ENCODE peak calls at places on chromosome 2, in ten cellular contexts. One of them, this sample, is unnamed.

GRCh38 chr2:111032721-111033532 is 87.8 kb upstream of the BCL2L11 start:
- DNase-seq in left lung: no peak
- DNase-seq in astrocyte of the spinal cord: no peak
- DNase-seq in WTC11: no peak
- DNase-seq in OCI-LY7: no peak
- DNase-seq in neural crest cell: no peak
- DNase-seq in HL-60: no peak
- DNase-seq in brain microvascular endothelial cell: no peak
- DNase-seq in coronary artery: peak; percentile 26
- DNase-seq in PC-9: peak; percentile 88
- DNase-seq in this sample: peak; percentile 40

GRCh38 chr2:171210864-171211431 is 50.3 kb upstream of the TLK1 start:
- DNase-seq in left lung: no peak
- DNase-seq in astrocyte of the spinal cord: no peak
- DNase-seq in WTC11: no peak
- DNase-seq in OCI-LY7: peak; percentile 80
- DNase-seq in neural crest cell: no peak
- DNase-seq in HL-60: no peak
- DNase-seq in brain microvascular endothelial cell: no peak
- DNase-seq in coronary artery: no peak
- DNase-seq in PC-9: no peak
- DNase-seq in this sample: no peak

GRCh38 chr2:233354971-233355574 is 779 bp downstream of the DGKD start:
- DNase-seq in left lung: peak; percentile 43
- DNase-seq in astrocyte of the spinal cord: peak; percentile 14
- DNase-seq in WTC11: peak; percentile 28
- DNase-seq in OCI-LY7: peak; percentile 53
- DNase-seq in neural crest cell: no peak
- DNase-seq in HL-60: no peak
- DNase-seq in brain microvascular endothelial cell: no peak
- DNase-seq in coronary artery: no peak
- DNase-seq in PC-9: no peak
- DNase-seq in this sample: no peak

GRCh38 chr2:54590216-54590961 is 133.1 kb upstream of the EML6 start:
- DNase-seq in left lung: no peak
- DNase-seq in astrocyte of the spinal cord: no peak
- DNase-seq in WTC11: no peak
- DNase-seq in OCI-LY7: no peak
- DNase-seq in neural crest cell: no peak
- DNase-seq in HL-60: no peak
- DNase-seq in brain microvascular endothelial cell: no peak
- DNase-seq in coronary artery: no peak
- DNase-seq in PC-9: no peak
- DNase-seq in this sample: no peak

GRCh38 chr2:8628870-8629209 is 53.0 kb upstream of the ID2 start:
- DNase-seq in left lung: peak; percentile 19
- DNase-seq in astrocyte of the spinal cord: no peak
- DNase-seq in WTC11: no peak
- DNase-seq in OCI-LY7: peak; percentile 74
- DNase-seq in neural crest cell: no peak
- DNase-seq in HL-60: no peak
- DNase-seq in brain microvascular endothelial cell: no peak
- DNase-seq in coronary artery: no peak
- DNase-seq in PC-9: no peak
- DNase-seq in this sample: no peak

GRCh38 chr2:88451647-88452150 is 794 bp downstream of the FOXI3 start:
- DNase-seq in left lung: no peak
- DNase-seq in astrocyte of the spinal cord: no peak
- DNase-seq in WTC11: peak; percentile 47
- DNase-seq in OCI-LY7: no peak
- DNase-seq in neural crest cell: peak; percentile 20
- DNase-seq in HL-60: no peak
- DNase-seq in brain microvascular endothelial cell: no peak
- DNase-seq in coronary artery: no peak
- DNase-seq in PC-9: no peak
- DNase-seq in this sample: no peak

GRCh38 chr2:31138037-31138962 is at the start of gene GALNT14:
- DNase-seq in left lung: peak; percentile 62
- DNase-seq in astrocyte of the spinal cord: peak; percentile 9
- DNase-seq in WTC11: peak; percentile 74
- DNase-seq in OCI-LY7: peak; percentile 87
- DNase-seq in neural crest cell: peak; percentile 55
- DNase-seq in HL-60: peak; percentile 47
- DNase-seq in brain microvascular endothelial cell: peak; percentile 16
- DNase-seq in coronary artery: no peak
- DNase-seq in PC-9: peak; percentile 64
- DNase-seq in this sample: peak; percentile 74

GRCh38 chr2:41947701-41948396 is 100.0 kb upstream of the PKDCC start:
- DNase-seq in left lung: no peak
- DNase-seq in astrocyte of the spinal cord: no peak
- DNase-seq in WTC11: no peak
- DNase-seq in OCI-LY7: no peak
- DNase-seq in neural crest cell: no peak
- DNase-seq in HL-60: no peak
- DNase-seq in brain microvascular endothelial cell: no peak
- DNase-seq in coronary artery: no peak
- DNase-seq in PC-9: no peak
- DNase-seq in this sample: no peak

GRCh38 chr2:23564618-23564967 is 179.6 kb downstream of the KLHL29 start:
- DNase-seq in left lung: no peak
- DNase-seq in astrocyte of the spinal cord: peak; percentile 43
- DNase-seq in WTC11: no peak
- DNase-seq in OCI-LY7: no peak
- DNase-seq in neural crest cell: no peak
- DNase-seq in HL-60: no peak
- DNase-seq in brain microvascular endothelial cell: no peak
- DNase-seq in coronary artery: no peak
- DNase-seq in PC-9: no peak
- DNase-seq in this sample: no peak

GRCh38 chr2:23562143-23562542 is 177.2 kb downstream of the KLHL29 start:
- DNase-seq in left lung: no peak
- DNase-seq in astrocyte of the spinal cord: no peak
- DNase-seq in WTC11: no peak
- DNase-seq in OCI-LY7: no peak
- DNase-seq in neural crest cell: no peak
- DNase-seq in HL-60: no peak
- DNase-seq in brain microvascular endothelial cell: no peak
- DNase-seq in coronary artery: no peak
- DNase-seq in PC-9: no peak
- DNase-seq in this sample: no peak

GRCh38 chr2:23563151-23563550 is 178.2 kb downstream of the KLHL29 start:
- DNase-seq in left lung: no peak
- DNase-seq in astrocyte of the spinal cord: no peak
- DNase-seq in WTC11: no peak
- DNase-seq in OCI-LY7: no peak
- DNase-seq in neural crest cell: no peak
- DNase-seq in HL-60: no peak
- DNase-seq in brain microvascular endothelial cell: no peak
- DNase-seq in coronary artery: no peak
- DNase-seq in PC-9: no peak
- DNase-seq in this sample: no peak

GRCh38 chr2:23565374-23565773 is 180.4 kb downstream of the KLHL29 start:
- DNase-seq in left lung: no peak
- DNase-seq in astrocyte of the spinal cord: no peak
- DNase-seq in WTC11: no peak
- DNase-seq in OCI-LY7: no peak
- DNase-seq in neural crest cell: no peak
- DNase-seq in HL-60: no peak
- DNase-seq in brain microvascular endothelial cell: no peak
- DNase-seq in coronary artery: no peak
- DNase-seq in PC-9: no peak
- DNase-seq in this sample: no peak

DNA sequence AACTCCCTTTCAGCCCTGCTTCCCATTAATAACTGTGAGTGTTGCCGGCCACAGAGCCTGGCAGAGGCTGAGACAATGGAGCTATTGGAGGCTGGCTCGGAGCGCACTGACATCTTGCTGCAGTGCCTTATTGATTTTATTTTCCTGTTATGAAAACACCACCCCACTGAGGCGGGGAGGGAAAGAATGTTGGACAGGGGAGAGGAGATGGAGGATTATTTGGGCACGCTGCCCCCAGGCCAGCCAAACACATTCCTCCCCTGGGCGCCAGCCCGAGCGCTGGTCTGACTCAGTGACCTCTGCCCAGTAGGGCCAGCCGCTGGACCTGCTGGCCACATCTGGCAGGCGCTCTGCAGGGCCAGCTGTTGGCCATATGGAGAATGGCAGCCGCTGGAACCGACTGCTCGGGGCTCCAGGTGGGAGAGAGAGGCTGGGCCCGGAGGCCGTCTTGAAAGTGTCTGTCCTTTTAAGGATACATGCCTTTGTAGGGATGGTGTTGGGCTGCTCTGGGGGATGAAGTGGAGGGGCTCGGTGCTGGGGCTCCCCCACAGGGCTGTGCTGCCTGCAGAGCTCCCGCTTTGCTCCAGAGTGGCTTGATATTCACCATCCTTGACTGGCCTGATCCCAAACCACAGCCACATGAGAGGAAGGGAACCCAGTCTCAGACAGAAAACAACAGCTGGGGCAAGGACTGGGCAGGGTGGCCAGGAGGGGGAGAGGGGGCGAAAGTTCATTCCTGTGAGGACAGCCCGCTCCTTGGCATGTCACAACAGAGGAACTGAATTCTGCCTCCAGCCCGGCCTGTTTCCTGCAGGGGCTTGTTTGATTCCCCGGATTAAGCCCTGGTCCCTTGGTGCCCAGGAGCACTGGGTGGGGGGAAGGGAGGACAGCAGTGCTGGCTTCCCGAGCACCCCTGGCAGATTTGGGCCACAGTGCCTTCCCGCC is 179.0 kb downstream of the KLHL29 start:
- DNase-seq in left lung: no peak
- DNase-seq in astrocyte of the spinal cord: peak; percentile 75
- DNase-seq in WTC11: peak; percentile 36
- DNase-seq in OCI-LY7: no peak
- DNase-seq in neural crest cell: no peak
- DNase-seq in HL-60: no peak
- DNase-seq in brain microvascular endothelial cell: peak; percentile 8
- DNase-seq in coronary artery: peak; percentile 82
- DNase-seq in PC-9: no peak
- DNase-seq in this sample: no peak
- TF ChIP-seq CTCF in left lung: no peak
- TF ChIP-seq CTCF in astrocyte of the spinal cord: peak; percentile 26
- TF ChIP-seq CTCF in WTC11: no peak
- TF ChIP-seq CTCF in OCI-LY7: no peak
- TF ChIP-seq CTCF in neural crest cell: no peak
- TF ChIP-seq CTCF in HL-60: no peak
- TF ChIP-seq CTCF in brain microvascular endothelial cell: peak; percentile 50
- TF ChIP-seq CTCF in coronary artery: no peak
- TF ChIP-seq CTCF in PC-9: no peak
- TF ChIP-seq CTCF in this sample: peak; percentile 49

GRCh38 chr2:210660751-210661150 is 104.4 kb downstream of the CPS1 start:
- DNase-seq in left lung: no peak
- DNase-seq in astrocyte of the spinal cord: no peak
- DNase-seq in WTC11: no peak
- DNase-seq in OCI-LY7: no peak
- DNase-seq in neural crest cell: no peak
- DNase-seq in HL-60: no peak
- DNase-seq in brain microvascular endothelial cell: no peak
- DNase-seq in coronary artery: no peak
- DNase-seq in PC-9: no peak
- DNase-seq in this sample: no peak

GRCh38 chr2:210662557-210662956 is 106.2 kb downstream of the CPS1 start:
- DNase-seq in left lung: no peak
- DNase-seq in astrocyte of the spinal cord: no peak
- DNase-seq in WTC11: no peak
- DNase-seq in OCI-LY7: no peak
- DNase-seq in neural crest cell: no peak
- DNase-seq in HL-60: no peak
- DNase-seq in brain microvascular endothelial cell: no peak
- DNase-seq in coronary artery: no peak
- DNase-seq in PC-9: no peak
- DNase-seq in this sample: no peak

GRCh38 chr2:210667726-210668125 is 111.3 kb downstream of the CPS1 start:
- DNase-seq in left lung: no peak
- DNase-seq in astrocyte of the spinal cord: no peak
- DNase-seq in WTC11: no peak
- DNase-seq in OCI-LY7: no peak
- DNase-seq in neural crest cell: no peak
- DNase-seq in HL-60: no peak
- DNase-seq in brain microvascular endothelial cell: no peak
- DNase-seq in coronary artery: no peak
- DNase-seq in PC-9: no peak
- DNase-seq in this sample: no peak

DNA sequence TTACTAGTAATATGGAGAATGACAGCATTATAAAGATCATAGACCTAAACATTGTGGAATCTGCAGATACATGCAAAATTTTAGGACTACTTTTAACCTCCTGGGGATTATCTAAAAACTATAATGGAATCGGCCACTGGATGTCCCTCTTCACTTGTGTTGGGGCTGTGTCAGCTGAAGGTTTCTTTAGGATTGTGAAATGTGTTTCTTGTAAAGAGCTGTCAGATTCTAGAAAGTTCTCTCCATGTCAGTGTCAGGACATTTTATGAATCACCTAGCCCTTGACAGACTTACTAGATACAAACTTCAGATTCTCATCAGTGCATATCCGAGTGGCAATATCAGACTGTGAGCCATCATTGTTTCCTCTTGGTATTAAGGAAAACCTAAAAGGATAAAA is 107.2 kb downstream of the CPS1 start:
- DNase-seq in left lung: no peak
- DNase-seq in astrocyte of the spinal cord: peak; percentile 35
- DNase-seq in WTC11: no peak
- DNase-seq in OCI-LY7: no peak
- DNase-seq in neural crest cell: no peak
- DNase-seq in HL-60: no peak
- DNase-seq in brain microvascular endothelial cell: peak; percentile 55
- DNase-seq in coronary artery: no peak
- DNase-seq in PC-9: no peak
- DNase-seq in this sample: no peak
- TF ChIP-seq CTCF in left lung: no peak
- TF ChIP-seq CTCF in astrocyte of the spinal cord: peak; percentile 1
- TF ChIP-seq CTCF in WTC11: no peak
- TF ChIP-seq CTCF in OCI-LY7: peak; percentile 34
- TF ChIP-seq CTCF in neural crest cell: peak; percentile 67
- TF ChIP-seq CTCF in HL-60: no peak
- TF ChIP-seq CTCF in brain microvascular endothelial cell: peak; percentile 53
- TF ChIP-seq CTCF in coronary artery: no peak
- TF ChIP-seq CTCF in PC-9: peak; percentile 45
- TF ChIP-seq CTCF in this sample: peak; percentile 65

GRCh38 chr2:156189143-156189542 is 143.4 kb downstream of the NR4A2 start:
- DNase-seq in left lung: no peak
- DNase-seq in astrocyte of the spinal cord: no peak
- DNase-seq in WTC11: no peak
- DNase-seq in OCI-LY7: no peak
- DNase-seq in neural crest cell: no peak
- DNase-seq in HL-60: no peak
- DNase-seq in brain microvascular endothelial cell: no peak
- DNase-seq in coronary artery: no peak
- DNase-seq in PC-9: no peak
- DNase-seq in this sample: no peak

GRCh38 chr2:156191547-156191946 is 141.0 kb downstream of the NR4A2 start:
- DNase-seq in left lung: no peak
- DNase-seq in astrocyte of the spinal cord: no peak
- DNase-seq in WTC11: no peak
- DNase-seq in OCI-LY7: no peak
- DNase-seq in neural crest cell: no peak
- DNase-seq in HL-60: no peak
- DNase-seq in brain microvascular endothelial cell: no peak
- DNase-seq in coronary artery: no peak
- DNase-seq in PC-9: no peak
- DNase-seq in this sample: no peak

GRCh38 chr2:156189584-156189983 is 142.9 kb downstream of the NR4A2 start:
- DNase-seq in left lung: no peak
- DNase-seq in astrocyte of the spinal cord: no peak
- DNase-seq in WTC11: no peak
- DNase-seq in OCI-LY7: no peak
- DNase-seq in neural crest cell: no peak
- DNase-seq in HL-60: no peak
- DNase-seq in brain microvascular endothelial cell: no peak
- DNase-seq in coronary artery: no peak
- DNase-seq in PC-9: no peak
- DNase-seq in this sample: no peak

GRCh38 chr2:156190532-156190931 is 142.0 kb downstream of the NR4A2 start:
- DNase-seq in left lung: no peak
- DNase-seq in astrocyte of the spinal cord: no peak
- DNase-seq in WTC11: no peak
- DNase-seq in OCI-LY7: no peak
- DNase-seq in neural crest cell: no peak
- DNase-seq in HL-60: no peak
- DNase-seq in brain microvascular endothelial cell: no peak
- DNase-seq in coronary artery: no peak
- DNase-seq in PC-9: no peak
- DNase-seq in this sample: no peak

DNA sequence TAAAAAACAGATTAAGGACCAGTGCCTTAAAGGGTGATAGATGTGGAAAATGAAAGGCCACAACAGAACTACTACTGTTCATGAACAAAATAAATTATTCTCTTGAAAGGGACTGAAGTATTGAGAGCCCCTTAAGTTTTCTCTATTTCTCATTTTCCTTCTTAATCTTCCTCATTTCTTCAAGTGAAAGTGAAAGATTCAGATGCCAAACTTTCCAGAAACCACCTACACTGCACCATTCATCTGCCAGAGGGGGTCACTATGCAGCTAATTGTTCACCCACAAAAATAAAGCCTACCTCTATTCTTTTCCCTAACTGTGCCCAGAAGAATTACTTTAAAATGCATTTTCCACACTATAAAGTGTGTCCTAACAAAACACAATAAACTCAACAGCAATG is 140.1 kb downstream of the NR4A2 start:
- DNase-seq in left lung: no peak
- DNase-seq in astrocyte of the spinal cord: no peak
- DNase-seq in WTC11: no peak
- DNase-seq in OCI-LY7: no peak
- DNase-seq in neural crest cell: no peak
- DNase-seq in HL-60: no peak
- DNase-seq in brain microvascular endothelial cell: no peak
- DNase-seq in coronary artery: no peak
- DNase-seq in PC-9: no peak
- DNase-seq in this sample: no peak
- TF ChIP-seq CTCF in left lung: no peak
- TF ChIP-seq CTCF in astrocyte of the spinal cord: peak; percentile 17
- TF ChIP-seq CTCF in WTC11: no peak
- TF ChIP-seq CTCF in OCI-LY7: peak; percentile 31
- TF ChIP-seq CTCF in neural crest cell: no peak
- TF ChIP-seq CTCF in HL-60: no peak
- TF ChIP-seq CTCF in brain microvascular endothelial cell: peak; percentile 13
- TF ChIP-seq CTCF in coronary artery: no peak
- TF ChIP-seq CTCF in PC-9: peak; percentile 25
- TF ChIP-seq CTCF in this sample: no peak

DNA sequence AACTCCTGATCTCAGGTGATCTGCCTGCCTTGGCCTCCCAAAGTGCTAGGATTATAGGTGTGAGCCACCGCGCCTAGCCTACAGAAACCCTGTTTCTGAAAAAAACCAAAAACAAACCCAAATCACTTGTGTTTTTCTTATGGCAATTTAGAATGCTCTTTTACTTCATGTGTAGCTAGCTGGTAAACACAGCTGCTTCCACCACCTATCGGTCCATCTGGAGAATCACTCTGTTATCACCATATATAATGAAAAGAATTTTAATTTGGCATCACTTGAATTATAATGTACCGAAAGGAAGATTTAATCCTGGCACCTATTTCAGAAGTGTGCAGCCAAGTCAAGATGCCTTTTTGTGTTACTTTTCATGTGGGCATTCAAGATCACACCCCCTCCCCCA is 86.5 kb upstream of the ITGB6 start:
- DNase-seq in left lung: no peak
- DNase-seq in astrocyte of the spinal cord: no peak
- DNase-seq in WTC11: no peak
- DNase-seq in OCI-LY7: no peak
- DNase-seq in neural crest cell: no peak
- DNase-seq in HL-60: no peak
- DNase-seq in brain microvascular endothelial cell: no peak
- DNase-seq in coronary artery: no peak
- DNase-seq in PC-9: no peak
- DNase-seq in this sample: no peak
- TF ChIP-seq CTCF in left lung: no peak
- TF ChIP-seq CTCF in astrocyte of the spinal cord: no peak
- TF ChIP-seq CTCF in WTC11: no peak
- TF ChIP-seq CTCF in OCI-LY7: no peak
- TF ChIP-seq CTCF in neural crest cell: no peak
- TF ChIP-seq CTCF in HL-60: no peak
- TF ChIP-seq CTCF in brain microvascular endothelial cell: no peak
- TF ChIP-seq CTCF in coronary artery: no peak
- TF ChIP-seq CTCF in PC-9: no peak
- TF ChIP-seq CTCF in this sample: no peak